ENCODE peak calls at places on chromosomes 5 and 9, in eight cellular contexts. One of them, this sample, is unnamed.

GRCh38 chr5:100676807-100677631 is 141.8 kb downstream of the FAM174A start:
- DNase-seq in fibroblast of the aortic adventitia: peak; percentile 40
- DNase-seq in neural crest cell: no peak
- DNase-seq in astrocyte: peak; percentile 96
- DNase-seq in HCT116: no peak
- DNase-seq in GM20000: no peak
- DNase-seq in IMR-90: peak; percentile 44
- DNase-seq in A673: peak; percentile 33
- DNase-seq in this sample: no peak

GRCh38 chr9:115333671-115334070 is 215.7 kb upstream of the TNC start:
- DNase-seq in fibroblast of the aortic adventitia: no peak
- DNase-seq in neural crest cell: no peak
- DNase-seq in HCT116: no peak
- DNase-seq in astrocyte: no peak
- DNase-seq in A673: no peak
- DNase-seq in GM20000: no peak
- DNase-seq in IMR-90: no peak
- DNase-seq in this sample: no peak

GRCh38 chr5:39867923-39868322 is 443.1 kb upstream of the DAB2 start:
- DNase-seq in IMR-90: no peak
- DNase-seq in neural crest cell: no peak
- DNase-seq in GM20000: no peak
- DNase-seq in A673: no peak
- DNase-seq in HCT116: no peak
- DNase-seq in fibroblast of the aortic adventitia: no peak
- DNase-seq in astrocyte: no peak
- DNase-seq in this sample: no peak

GRCh38 chr5:59553992-59554391 is 339.5 kb downstream of the PDE4D start:
- DNase-seq in A673: no peak
- DNase-seq in neural crest cell: no peak
- DNase-seq in fibroblast of the aortic adventitia: no peak
- DNase-seq in GM20000: no peak
- DNase-seq in IMR-90: no peak
- DNase-seq in HCT116: no peak
- DNase-seq in astrocyte: no peak
- DNase-seq in this sample: no peak

GRCh38 chr9:136860933-136861873 is 4.9 kb downstream of the EDF1 start:
- DNase-seq in A673: no peak
- DNase-seq in fibroblast of the aortic adventitia: no peak
- DNase-seq in GM20000: no peak
- DNase-seq in HCT116: no peak
- DNase-seq in IMR-90: no peak
- DNase-seq in neural crest cell: no peak
- DNase-seq in astrocyte: no peak
- DNase-seq in this sample: peak; percentile 18

GRCh38 chr9:134041649-134041962 is 16.3 kb downstream of the BRD3OS start:
- DNase-seq in fibroblast of the aortic adventitia: no peak
- DNase-seq in neural crest cell: no peak
- DNase-seq in GM20000: no peak
- DNase-seq in HCT116: no peak
- DNase-seq in astrocyte: no peak
- DNase-seq in A673: no peak
- DNase-seq in IMR-90: no peak
- DNase-seq in this sample: no peak

GRCh38 chr9:70625078-70625477 is 210.6 kb upstream of the KLF9 start:
- DNase-seq in astrocyte: no peak
- DNase-seq in A673: no peak
- DNase-seq in GM20000: no peak
- DNase-seq in fibroblast of the aortic adventitia: no peak
- DNase-seq in HCT116: no peak
- DNase-seq in neural crest cell: no peak
- DNase-seq in IMR-90: no peak
- DNase-seq in this sample: no peak

GRCh38 chr9:72718503-72718902 is 197.1 kb downstream of the TMC1 start:
- DNase-seq in neural crest cell: no peak
- DNase-seq in fibroblast of the aortic adventitia: no peak
- DNase-seq in astrocyte: no peak
- DNase-seq in A673: peak; percentile 21
- DNase-seq in IMR-90: no peak
- DNase-seq in GM20000: no peak
- DNase-seq in HCT116: no peak
- DNase-seq in this sample: no peak

GRCh38 chr5:39678533-39678932 is 253.8 kb upstream of the DAB2 start:
- DNase-seq in A673: no peak
- DNase-seq in GM20000: no peak
- DNase-seq in HCT116: no peak
- DNase-seq in fibroblast of the aortic adventitia: no peak
- DNase-seq in astrocyte: no peak
- DNase-seq in neural crest cell: no peak
- DNase-seq in IMR-90: no peak
- DNase-seq in this sample: no peak

GRCh38 chr5:168529361-168530234 is 493 bp downstream of the FBLL1 start:
- DNase-seq in neural crest cell: peak; percentile 9
- DNase-seq in HCT116: no peak
- DNase-seq in IMR-90: no peak
- DNase-seq in GM20000: no peak
- DNase-seq in fibroblast of the aortic adventitia: no peak
- DNase-seq in astrocyte: no peak
- DNase-seq in A673: no peak
- DNase-seq in this sample: no peak

GRCh38 chr9:110016340-110016739 is 191.6 kb downstream of the C9orf152 start:
- DNase-seq in IMR-90: peak; percentile 91
- DNase-seq in neural crest cell: no peak
- DNase-seq in astrocyte: peak; percentile 93
- DNase-seq in GM20000: no peak
- DNase-seq in HCT116: peak; percentile 63
- DNase-seq in fibroblast of the aortic adventitia: peak; percentile 70
- DNase-seq in A673: no peak
- DNase-seq in this sample: no peak

GRCh38 chr9:76221423-76221822 is 172.8 kb downstream of the RFK start:
- DNase-seq in astrocyte: no peak
- DNase-seq in A673: no peak
- DNase-seq in IMR-90: no peak
- DNase-seq in HCT116: no peak
- DNase-seq in GM20000: no peak
- DNase-seq in neural crest cell: no peak
- DNase-seq in fibroblast of the aortic adventitia: no peak
- DNase-seq in this sample: no peak

GRCh38 chr9:76216161-76216649 is 178.0 kb downstream of the RFK start:
- DNase-seq in neural crest cell: no peak
- DNase-seq in GM20000: no peak
- DNase-seq in A673: no peak
- DNase-seq in astrocyte: peak; percentile 98
- DNase-seq in fibroblast of the aortic adventitia: peak; percentile 90
- DNase-seq in HCT116: peak; percentile 15
- DNase-seq in IMR-90: peak; percentile 98
- DNase-seq in this sample: no peak

GRCh38 chr9:76218151-76218867 is 175.9 kb downstream of the RFK start:
- DNase-seq in HCT116: no peak
- DNase-seq in GM20000: no peak
- DNase-seq in A673: no peak
- DNase-seq in neural crest cell: no peak
- DNase-seq in astrocyte: peak; percentile 77
- DNase-seq in fibroblast of the aortic adventitia: no peak
- DNase-seq in IMR-90: no peak
- DNase-seq in this sample: no peak

GRCh38 chr9:76218868-76219462 is 175.3 kb downstream of the RFK start:
- DNase-seq in fibroblast of the aortic adventitia: no peak
- DNase-seq in HCT116: no peak
- DNase-seq in astrocyte: peak; percentile 36
- DNase-seq in GM20000: no peak
- DNase-seq in neural crest cell: no peak
- DNase-seq in IMR-90: no peak
- DNase-seq in A673: no peak
- DNase-seq in this sample: no peak

DNA sequence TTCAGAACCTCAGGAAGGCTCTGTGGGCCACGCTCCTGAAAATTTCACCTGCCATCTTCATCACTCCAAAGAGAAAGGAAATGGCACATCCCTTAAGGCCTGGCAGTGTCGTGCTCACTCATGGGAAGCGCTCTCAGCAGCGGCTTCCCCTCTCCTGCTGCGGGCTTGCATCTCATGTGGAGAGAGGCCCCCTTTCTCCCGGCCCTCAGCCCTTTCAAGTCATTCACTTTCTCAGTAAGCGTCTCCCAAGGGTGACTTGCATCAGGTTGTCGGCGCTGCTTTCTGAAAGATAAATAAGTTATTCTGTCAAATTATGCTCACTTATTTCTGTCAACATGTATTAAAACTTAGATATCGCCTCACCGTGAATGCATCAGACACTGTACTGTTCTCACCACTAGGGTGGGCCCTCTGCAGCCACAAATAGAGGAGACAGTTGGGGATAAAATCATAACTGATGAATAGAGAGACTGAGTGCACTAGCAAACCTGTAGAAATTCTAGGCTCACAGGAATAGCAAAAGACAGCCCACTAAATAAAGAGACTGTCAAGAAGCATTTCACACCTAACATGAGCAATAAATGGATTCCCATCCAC is 174.6 kb downstream of the RFK start:
- DNase-seq in fibroblast of the aortic adventitia: no peak
- DNase-seq in IMR-90: peak; percentile 10
- DNase-seq in A673: no peak
- DNase-seq in HCT116: no peak
- DNase-seq in GM20000: no peak
- DNase-seq in neural crest cell: no peak
- DNase-seq in astrocyte: no peak
- DNase-seq in this sample: no peak
- TF ChIP-seq CTCF in fibroblast of the aortic adventitia: peak; percentile 34
- TF ChIP-seq CTCF in IMR-90: peak; percentile 36
- TF ChIP-seq CTCF in A673: peak; percentile 45
- TF ChIP-seq CTCF in HCT116: peak; percentile 55
- TF ChIP-seq CTCF in GM20000: no peak
- TF ChIP-seq CTCF in neural crest cell: peak; percentile 40
- TF ChIP-seq CTCF in astrocyte: peak; percentile 35
- TF ChIP-seq CTCF in this sample: no peak

DNA sequence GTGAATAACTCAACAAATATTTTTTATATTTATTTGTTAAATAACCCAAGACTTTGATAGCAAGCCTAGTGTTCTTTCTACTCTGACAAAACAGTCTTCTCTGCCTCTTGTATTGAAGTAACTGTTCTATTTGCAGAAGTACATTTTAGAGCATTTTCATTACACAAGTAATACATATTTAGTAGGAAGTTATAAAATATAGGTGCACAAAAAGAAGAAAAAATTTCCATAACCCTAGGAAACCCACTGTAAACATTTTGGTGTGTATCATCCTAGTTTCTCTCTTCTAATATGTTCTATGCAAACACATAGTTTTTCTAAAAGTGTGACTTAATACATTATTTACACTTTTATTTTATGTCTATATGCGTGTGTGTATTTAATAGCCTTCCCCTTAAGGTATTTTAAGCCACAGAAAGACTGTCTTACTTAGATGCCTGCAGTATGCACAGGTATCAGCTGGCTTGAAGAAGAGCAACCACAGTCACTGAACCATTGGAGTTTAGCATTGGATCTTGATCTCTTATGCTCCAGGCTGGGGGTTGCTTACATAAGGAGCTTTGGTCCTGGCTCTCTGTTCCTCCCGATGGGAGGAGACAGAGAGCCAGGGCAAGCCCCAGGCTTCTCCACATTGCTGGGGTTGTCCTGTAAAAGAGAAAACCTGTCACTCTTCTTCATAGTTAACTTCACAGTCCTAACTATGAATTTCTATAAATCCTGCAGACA is 3.8 kb downstream of the SELENOP start:
- DNase-seq in HCT116: no peak
- DNase-seq in IMR-90: peak; percentile 4
- DNase-seq in astrocyte: no peak
- DNase-seq in GM20000: no peak
- DNase-seq in fibroblast of the aortic adventitia: peak; percentile 4
- DNase-seq in A673: no peak
- DNase-seq in neural crest cell: no peak
- DNase-seq in this sample: no peak
- TF ChIP-seq CTCF in HCT116: no peak
- TF ChIP-seq CTCF in IMR-90: no peak
- TF ChIP-seq CTCF in astrocyte: no peak
- TF ChIP-seq CTCF in GM20000: no peak
- TF ChIP-seq CTCF in fibroblast of the aortic adventitia: no peak
- TF ChIP-seq CTCF in A673: no peak
- TF ChIP-seq CTCF in neural crest cell: no peak
- TF ChIP-seq CTCF in this sample: no peak

GRCh38 chr5:76245571-76245970 is 157.5 kb upstream of the IQGAP2 start:
- DNase-seq in IMR-90: no peak
- DNase-seq in astrocyte: no peak
- DNase-seq in neural crest cell: no peak
- DNase-seq in fibroblast of the aortic adventitia: no peak
- DNase-seq in GM20000: no peak
- DNase-seq in A673: peak; percentile 5
- DNase-seq in HCT116: no peak
- DNase-seq in this sample: no peak
- TF ChIP-seq CTCF in IMR-90: no peak
- TF ChIP-seq CTCF in astrocyte: no peak
- TF ChIP-seq CTCF in neural crest cell: no peak
- TF ChIP-seq CTCF in fibroblast of the aortic adventitia: no peak
- TF ChIP-seq CTCF in GM20000: no peak
- TF ChIP-seq CTCF in A673: no peak
- TF ChIP-seq CTCF in HCT116: no peak
- TF ChIP-seq CTCF in this sample: no peak

GRCh38 chr9:99690573-99690972 is 131.1 kb upstream of the NR4A3 start:
- DNase-seq in IMR-90: no peak
- DNase-seq in HCT116: no peak
- DNase-seq in astrocyte: no peak
- DNase-seq in neural crest cell: no peak
- DNase-seq in GM20000: no peak
- DNase-seq in fibroblast of the aortic adventitia: no peak
- DNase-seq in A673: peak; percentile 38
- DNase-seq in this sample: no peak

GRCh38 chr9:99694393-99694792 is 127.3 kb upstream of the NR4A3 start:
- DNase-seq in HCT116: no peak
- DNase-seq in neural crest cell: no peak
- DNase-seq in IMR-90: no peak
- DNase-seq in A673: no peak
- DNase-seq in fibroblast of the aortic adventitia: no peak
- DNase-seq in astrocyte: no peak
- DNase-seq in GM20000: no peak
- DNase-seq in this sample: no peak

GRCh38 chr9:99699386-99699785 is 122.3 kb upstream of the NR4A3 start:
- DNase-seq in HCT116: no peak
- DNase-seq in astrocyte: no peak
- DNase-seq in A673: no peak
- DNase-seq in IMR-90: no peak
- DNase-seq in fibroblast of the aortic adventitia: no peak
- DNase-seq in GM20000: no peak
- DNase-seq in neural crest cell: no peak
- DNase-seq in this sample: no peak

DNA sequence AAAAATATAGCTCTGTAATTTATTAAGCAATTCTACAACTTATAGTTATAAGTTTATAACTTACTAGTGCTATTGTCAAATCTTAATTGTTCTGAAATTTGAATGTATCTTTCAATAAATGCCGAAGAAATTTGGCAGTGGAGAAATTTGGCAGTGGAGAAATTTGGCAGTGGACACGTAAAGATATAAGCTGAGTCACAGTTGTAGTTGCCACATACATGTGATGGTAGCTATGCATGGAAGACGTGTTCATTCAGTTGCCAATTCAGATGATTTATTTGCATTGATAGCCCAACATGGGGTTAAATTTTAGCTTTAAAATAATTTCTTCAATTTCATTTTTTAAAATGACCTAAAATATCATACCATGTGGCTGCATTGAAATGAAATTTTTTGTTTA is 127.8 kb upstream of the NR4A3 start:
- DNase-seq in neural crest cell: no peak
- DNase-seq in HCT116: no peak
- DNase-seq in astrocyte: no peak
- DNase-seq in IMR-90: no peak
- DNase-seq in A673: no peak
- DNase-seq in fibroblast of the aortic adventitia: peak; percentile 45
- DNase-seq in GM20000: no peak
- DNase-seq in this sample: no peak
- TF ChIP-seq CTCF in neural crest cell: no peak
- TF ChIP-seq CTCF in HCT116: no peak
- TF ChIP-seq CTCF in astrocyte: no peak
- TF ChIP-seq CTCF in IMR-90: no peak
- TF ChIP-seq CTCF in A673: no peak
- TF ChIP-seq CTCF in fibroblast of the aortic adventitia: no peak
- TF ChIP-seq CTCF in GM20000: no peak
- TF ChIP-seq CTCF in this sample: no peak